ENCODE peak calls at places on chromosomes 4 and X, in eight cellular contexts. S is stimulated activated CD4-positive, alpha-beta T cell treated with anti-CD3 and anti-CD28 coated beads, Interleukin-12 subunit alpha, Interleukin-12 subunit beta, amount 100 ng/mL, for 4 hours; T is NCI-H446; H is heart right ventricle; P is PC-3; O is GM23248; E is T-helper 22 cell; G is Right ventricle myocardium superior. L is an unnamed sample.
A peak's percentile ranks its signal among the peaks of the same experiment; 100 is the strongest.

GRCh38 chr4:139738846-139739613 is 73.4 kb downstream of the MGST2 start:
- DNase-seq in S (no peak), T (peak; percentile 64), H (no peak), P (no peak), O (peak; percentile 32), E (no peak), G (no peak), L (no peak)

GRCh38 chr4:3324093-3324815 is 31.4 kb downstream of the RGS12 start:
- DNase-seq in S (no peak), T (no peak), H (no peak), P (no peak), O (no peak), E (no peak), G (peak; percentile 35), L (peak; percentile 54)

GRCh38 chrX:70476934-70477733 is 32.5 kb downstream of the DLG3 start:
- DNase-seq in S (no peak), T (peak; percentile 7), H (no peak), P (peak; percentile 79), O (peak; percentile 56), E (no peak), G (peak; percentile 33), L (no peak)

GRCh38 chrX:134990475-134991473 is at the start of gene SMIM10:
- DNase-seq in S (peak; percentile 3), T (peak; percentile 38), H (peak; percentile 79), P (no peak), O (peak; percentile 85), E (no peak), G (peak; percentile 89), L (peak; percentile 81)

GRCh38 chrX:154739952-154740351 is 10.9 kb downstream of the GAB3 start:
- DNase-seq in S (no peak), T (no peak), H (no peak), P (no peak), O (no peak), E (no peak), G (no peak), L (no peak)

GRCh38 chrX:2402361-2402690 is 98.5 kb downstream of the DHRSX start:
- DNase-seq in S (no peak), T (no peak), H (no peak), P (no peak), O (no peak), E (no peak), G (no peak), L (no peak)

GRCh38 chr4:102665527-102665926 is 95.2 kb downstream of the MANBA start:
- DNase-seq in S (no peak), T (no peak), H (no peak), P (no peak), O (peak; percentile 6), E (no peak), G (no peak), L (no peak)

GRCh38 chr4:128853741-128854140 is 44.2 kb downstream of the JADE1 start:
- DNase-seq in S (no peak), T (no peak), H (no peak), P (no peak), O (peak; percentile 13), E (no peak), G (no peak), L (no peak)

GRCh38 chr4:186201535-186202230 is 10.3 kb downstream of the CYP4V2 start:
- DNase-seq in S (peak; percentile 53), T (no peak), H (no peak), P (peak; percentile 63), O (peak; percentile 54), E (no peak), G (peak; percentile 56), L (no peak)

GRCh38 chr4:85968945-85969830 is 390.7 kb downstream of the MAPK10 start:
- DNase-seq in S (no peak), T (peak; percentile 71), H (no peak), P (peak; percentile 81), O (peak; percentile 86), E (no peak), G (no peak), L (no peak)

GRCh38 chr4:38382492-38382891 is 281.5 kb upstream of the KLF3 start:
- DNase-seq in S (no peak), T (no peak), H (no peak), P (no peak), O (no peak), E (no peak), G (no peak), L (no peak)

GRCh38 chrX:40105791-40106676 is 8.3 kb upstream of the BCOR start:
- DNase-seq in S (peak; percentile 70), T (peak; percentile 67), H (peak; percentile 74), P (peak; percentile 63), O (peak; percentile 84), E (peak; percentile 61), G (peak; percentile 85), L (no peak)

GRCh38 chrX:129747533-129747932 is 8.8 kb downstream of the XPNPEP2 start:
- DNase-seq in S (no peak), T (no peak), H (no peak), P (no peak), O (no peak), E (no peak), G (no peak), L (no peak)

GRCh38 chrX:149950681-149951080 is 12.4 kb upstream of the EOLA2 start:
- DNase-seq in S (no peak), T (peak; percentile 55), H (peak; percentile 21), P (peak; percentile 73), O (peak; percentile 60), E (no peak), G (no peak), L (no peak)

GRCh38 chr4:77695769-77696168 is 90.1 kb downstream of the CXCL13 start:
- DNase-seq in S (no peak), T (no peak), H (no peak), P (peak; percentile 91), O (peak; percentile 96), E (no peak), G (no peak), L (no peak)

GRCh38 chr4:6188687-6189305 is 11.6 kb downstream of the JAKMIP1 start:
- DNase-seq in S (no peak), T (no peak), H (no peak), P (no peak), O (no peak), E (no peak), G (no peak), L (no peak)

GRCh38 chr4:165312506-165312905 is 15.0 kb upstream of the MSMO1 start:
- DNase-seq in S (no peak), T (no peak), H (no peak), P (peak; percentile 68), O (peak; percentile 80), E (no peak), G (no peak), L (no peak)

GRCh38 chr4:183264614-183265013 is 55.5 kb downstream of the CLDN22 start:
- DNase-seq in S (no peak), T (no peak), H (no peak), P (no peak), O (peak; percentile 72), E (no peak), G (no peak), L (no peak)

GRCh38 chr4:183807420-183808101 is 97.5 kb upstream of the STOX2 start:
- DNase-seq in S (no peak), T (no peak), H (no peak), P (no peak), O (no peak), E (no peak), G (no peak), L (no peak)

GRCh38 chrX:119753639-119754257 is 4.6 kb upstream of the SOWAHD start:
- DNase-seq in S (no peak), T (peak; percentile 28), H (no peak), P (peak; percentile 70), O (peak; percentile 59), E (peak; percentile 39), G (no peak), L (no peak)

GRCh38 chr4:130238121-130238520 is 1142.2 kb downstream of the C4orf33 start:
- DNase-seq in S (no peak), T (no peak), H (no peak), P (peak; percentile 25), O (no peak), E (no peak), G (no peak), L (no peak)

GRCh38 chrX:12814434-12814833 is 23.2 kb downstream of the PRPS2 start:
- DNase-seq in S (no peak), T (peak; percentile 3), H (peak; percentile 13), P (peak; percentile 79), O (peak; percentile 56), E (no peak), G (no peak), L (no peak)

GRCh38 chrX:8907678-8908077 is 106.5 kb upstream of the FAM9A start:
- DNase-seq in S (no peak), T (no peak), H (no peak), P (no peak), O (no peak), E (no peak), G (no peak), L (no peak)

GRCh38 chr4:10787365-10787764 is 102.8 kb upstream of the CLNK start:
- DNase-seq in S (no peak), T (no peak), H (no peak), P (no peak), O (no peak), E (no peak), G (no peak), L (no peak)

GRCh38 chrX:124931241-124931640 is 388.4 kb upstream of the TEX13C start:
- DNase-seq in S (no peak), T (no peak), H (no peak), P (no peak), O (no peak), E (no peak), G (no peak), L (no peak)

GRCh38 chr4:117965608-117966007 is 68.7 kb upstream of the NDST3 start:
- DNase-seq in S (no peak), T (peak; percentile 72), H (no peak), P (no peak), O (no peak), E (no peak), G (no peak), L (no peak)

GRCh38 chr4:177339794-177340374 is 30.2 kb downstream of the NEIL3 start:
- DNase-seq in S (no peak), T (peak; percentile 7), H (no peak), P (peak; percentile 31), O (peak; percentile 64), E (no peak), G (no peak), L (no peak)

GRCh38 chrX:45566456-45566855 is 365.8 kb upstream of the DIPK2B start:
- DNase-seq in S (no peak), T (no peak), H (no peak), P (no peak), O (no peak), E (no peak), G (no peak), L (no peak)

GRCh38 chr4:15976456-15977096 is 13.6 kb upstream of the FGFBP2 start:
- DNase-seq in S (no peak), T (no peak), H (no peak), P (no peak), O (peak; percentile 20), E (no peak), G (no peak), L (no peak)

GRCh38 chrX:134544614-134545255 is 84.8 kb downstream of the HPRT1 start:
- DNase-seq in S (no peak), T (no peak), H (no peak), P (no peak), O (no peak), E (no peak), G (no peak), L (no peak)

GRCh38 chrX:19272452-19272851 is 71.3 kb upstream of the PDHA1 start:
- DNase-seq in S (no peak), T (no peak), H (no peak), P (peak; percentile 6), O (peak; percentile 6), E (no peak), G (no peak), L (no peak)

GRCh38 chr4:109032676-109033075 is 269.8 kb downstream of the COL25A1 start:
- DNase-seq in S (no peak), T (no peak), H (no peak), P (no peak), O (no peak), E (no peak), G (no peak), L (no peak)

GRCh38 chr4:3702084-3702521 is 64.1 kb upstream of the ADRA2C start:
- DNase-seq in S (no peak), T (no peak), H (no peak), P (no peak), O (no peak), E (no peak), G (peak; percentile 13), L (no peak)

GRCh38 chr4:113945906-113946305 is 33.5 kb downstream of the ARSJ start:
- DNase-seq in S (no peak), T (no peak), H (no peak), P (peak; percentile 50), O (peak; percentile 72), E (no peak), G (no peak), L (no peak)